ENCODE peak calls at places on chromosomes 13 and 19, in nine cellular contexts. I is WERI-Rb-1, L is neural progenitor cell, J is AG04450, G is neuronal stem cell, U is suprapubic skin, A is thyroid gland, C is PC-9, P is breast epithelium. N is an unnamed sample. For H3K27me3, the result is how much of the 10 kb centered on the place peaks cover.

GRCh38 chr19:4749870-4750269 is 26.2 kb upstream of the DPP9 start:
- DNase-seq in I (no peak), L (no peak), J (no peak), G (no peak), U (no peak), A (no peak), C (no peak), P (no peak), N (no peak)

GRCh38 chr19:42295831-42296525 is 6.0 kb upstream of the PRR19 start:
- DNase-seq in I (peak), L (peak), J (no peak), G (peak), U (peak), A (peak), C (peak), P (peak), N (no peak)

GRCh38 chr13:38880397-38880796 is 110.2 kb downstream of the STOML3 start:
- DNase-seq in I (no peak), L (no peak), J (no peak), G (no peak), U (no peak), A (no peak), C (no peak), P (no peak), N (no peak)

GRCh38 chr19:3457531-3458228 is 22.6 kb downstream of the SMIM24 start:
- DNase-seq in I (no peak), L (no peak), J (no peak), G (no peak), U (no peak), A (no peak), C (no peak), P (no peak), N (no peak)

GRCh38 chr19:14517840-14518505 is at the start of gene DNAJB1:
- DNase-seq in I (peak), L (peak), J (no peak), G (no peak), U (peak), A (peak), C (no peak), P (peak), N (no peak)

GRCh38 chr19:40466219-40467006 is at the start of gene SPTBN4:
- DNase-seq in I (no peak), L (peak), J (no peak), G (no peak), U (peak), A (peak), C (no peak), P (peak), N (no peak)

GRCh38 chr19:7605490-7606222 is 10.0 kb downstream of the CAMSAP3 start:
- DNase-seq in I (peak), L (peak), J (no peak), G (no peak), U (no peak), A (no peak), C (peak), P (no peak), N (no peak)

GRCh38 chr19:41479757-41480191 is 36.8 kb downstream of the ERICH4 start:
- DNase-seq in I (no peak), L (no peak), J (no peak), G (no peak), U (peak), A (no peak), C (no peak), P (no peak), N (no peak)

GRCh38 chr13:110339975-110340550 is 33.0 kb downstream of the COL4A2 start:
- DNase-seq in I (no peak), L (no peak), J (no peak), G (no peak), U (no peak), A (no peak), C (no peak), P (no peak), N (no peak)

GRCh38 chr13:95740921-95741320 is 64.0 kb downstream of the DNAJC3 start:
- DNase-seq in I (no peak), L (no peak), J (no peak), G (no peak), U (no peak), A (no peak), C (no peak), P (no peak), N (no peak)

GRCh38 chr13:110642291-110642981 is 27.1 kb downstream of the NAXD start:
- DNase-seq in I (no peak), L (no peak), J (no peak), G (no peak), U (no peak), A (no peak), C (no peak), P (no peak), N (no peak)

GRCh38 chr19:31339405-31339804 is 9.8 kb downstream of the TSHZ3 start:
- DNase-seq in I (no peak), L (no peak), J (no peak), G (no peak), U (no peak), A (no peak), C (no peak), P (no peak), N (no peak)

GRCh38 chr19:36688058-36688457 is 646 bp downstream of the ZNF567 start:
- DNase-seq in I (no peak), L (no peak), J (no peak), G (no peak), U (no peak), A (no peak), C (no peak), P (no peak), N (no peak)

DNA sequence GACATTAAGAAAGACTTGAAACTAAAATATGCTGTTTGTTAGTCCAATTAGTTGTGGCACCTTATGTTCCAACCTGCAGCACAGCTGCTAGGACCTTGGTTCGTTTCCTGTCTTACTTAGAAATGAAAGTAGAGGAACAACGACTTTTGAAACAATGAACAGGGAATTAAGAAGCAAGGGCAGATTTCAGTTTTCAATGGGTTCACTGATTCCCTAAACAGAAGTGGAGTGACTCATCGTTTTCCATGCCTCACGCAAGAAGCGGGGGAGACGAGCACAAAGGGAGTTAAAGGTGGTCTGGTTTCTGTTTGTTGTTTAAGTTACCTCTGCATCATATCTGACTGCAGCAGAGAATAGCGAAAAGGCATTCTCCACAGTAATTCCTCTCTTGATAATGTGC is 44.8 kb downstream of the PHF11 start:
- DNase-seq in I (no peak), L (peak), J (no peak), G (peak), U (no peak), A (no peak), C (no peak), P (no peak), N (no peak)
- H3K4me3 ChIP-seq in I (no peak), L (no peak), J (no peak), G (no peak), U (no peak), A (no peak), C (no peak), P (peak), N (no peak)

GRCh38 chr13:45702088-45702487 is at the start of gene CBY2:
- DNase-seq in I (no peak), L (no peak), J (no peak), G (no peak), U (no peak), A (no peak), C (no peak), P (no peak), N (no peak)
- H3K27me3 ChIP-seq in I (under half), L (half or more), J (under half), G (under half), U (under half), A (under half), C (half or more), P (under half), N (under half)

GRCh38 chr13:113998781-113999617 is 25.1 kb upstream of the C13orf46 start:
- DNase-seq in I (no peak), L (no peak), J (no peak), G (no peak), U (peak), A (peak), C (no peak), P (no peak), N (no peak)
- H3K27ac ChIP-seq in I (no peak), L (no peak), J (peak), G (no peak), U (peak), A (peak), C (no peak), P (peak), N (no peak)

GRCh38 chr13:102693250-102693649 is 1.6 kb downstream of the METTL21C start:
- DNase-seq in I (peak), L (no peak), J (no peak), G (no peak), U (no peak), A (no peak), C (no peak), P (no peak), N (no peak)

GRCh38 chr13:102690883-102691282 is 4.0 kb downstream of the METTL21C start:
- DNase-seq in I (no peak), L (no peak), J (no peak), G (no peak), U (no peak), A (no peak), C (no peak), P (no peak), N (no peak)

GRCh38 chr13:102686024-102686423 is 8.8 kb downstream of the METTL21C start:
- DNase-seq in I (no peak), L (no peak), J (no peak), G (no peak), U (no peak), A (no peak), C (no peak), P (no peak), N (no peak)

GRCh38 chr13:102687520-102687919 is 7.3 kb downstream of the METTL21C start:
- DNase-seq in I (no peak), L (peak), J (no peak), G (no peak), U (no peak), A (no peak), C (no peak), P (no peak), N (no peak)

GRCh38 chr13:102688306-102688973 is 6.4 kb downstream of the METTL21C start:
- DNase-seq in I (no peak), L (peak), J (no peak), G (no peak), U (no peak), A (no peak), C (no peak), P (no peak), N (no peak)
- H3K4me3 ChIP-seq in I (no peak), L (no peak), J (no peak), G (no peak), U (no peak), A (no peak), C (no peak), P (no peak), N (no peak)